ENCODE peak calls at places on chromosomes 2 and 18, in six cellular contexts. X, Q, M, D, G and W are unnamed samples.

GRCh38 chr18:7452331-7452730 is 114.8 kb upstream of the PTPRM start:
- DNase-seq in X (peak; percentile 24), Q (no peak), M (peak; percentile 24), D (peak; percentile 15), G (no peak), W (peak; percentile 56)

GRCh38 chr2:192150166-192150565 is 44.6 kb downstream of the TMEFF2 start:
- DNase-seq in X (no peak), Q (no peak), M (no peak), D (no peak), G (no peak), W (no peak)

GRCh38 chr2:144942516-144943256 is 422.8 kb upstream of the ZEB2 start:
- DNase-seq in X (no peak), Q (no peak), M (no peak), D (no peak), G (no peak), W (no peak)

GRCh38 chr2:218257390-218257981 is 3.3 kb upstream of the GPBAR1 start:
- DNase-seq in X (peak; percentile 41), Q (peak; percentile 83), M (peak; percentile 84), D (no peak), G (no peak), W (peak; percentile 68)

GRCh38 chr18:49612515-49613033 is 50.7 kb downstream of the LIPG start:
- DNase-seq in X (no peak), Q (no peak), M (no peak), D (no peak), G (no peak), W (no peak)

GRCh38 chr18:77970814-77971213 is 721.2 kb downstream of the GALR1 start:
- DNase-seq in X (no peak), Q (no peak), M (no peak), D (no peak), G (no peak), W (no peak)

GRCh38 chr18:57301573-57302230 is 50.7 kb upstream of the ST8SIA3 start:
- DNase-seq in X (no peak), Q (no peak), M (no peak), D (peak; percentile 42), G (no peak), W (no peak)

GRCh38 chr2:86790134-86790827 is 432 bp downstream of the CD8A start:
- DNase-seq in X (no peak), Q (no peak), M (no peak), D (no peak), G (no peak), W (no peak)

GRCh38 chr18:24627644-24628315 is 167.3 kb downstream of the HRH4 start:
- DNase-seq in X (no peak), Q (no peak), M (no peak), D (no peak), G (no peak), W (no peak)

GRCh38 chr2:129010262-129010661 is 691.6 kb upstream of the HS6ST1 start:
- DNase-seq in X (no peak), Q (no peak), M (no peak), D (no peak), G (no peak), W (no peak)

GRCh38 chr2:24833821-24834732 is 40.9 kb downstream of the CENPO start:
- DNase-seq in X (no peak), Q (no peak), M (no peak), D (no peak), G (no peak), W (no peak)

GRCh38 chr2:21037671-21038108 is 6.2 kb downstream of the APOB start:
- DNase-seq in X (no peak), Q (no peak), M (no peak), D (no peak), G (no peak), W (no peak)

GRCh38 chr2:85601771-85602475 is 575 bp downstream of the TMEM150A start:
- DNase-seq in X (no peak), Q (no peak), M (no peak), D (no peak), G (peak; percentile 84), W (peak; percentile 44)

GRCh38 chr2:119486886-119487285 is 37.4 kb downstream of the SCTR start:
- DNase-seq in X (no peak), Q (no peak), M (no peak), D (no peak), G (no peak), W (no peak)

GRCh38 chr2:74405994-74406583 is 15.3 kb downstream of the C2orf81 start:
- DNase-seq in X (no peak), Q (no peak), M (no peak), D (no peak), G (no peak), W (no peak)

GRCh38 chr2:27078267-27079194 is at the start of gene EMILIN1:
- DNase-seq in X (peak; percentile 30), Q (no peak), M (no peak), D (peak; percentile 91), G (peak; percentile 86), W (no peak)

GRCh38 chr2:58906151-58906645 is 665.1 kb upstream of the FANCL start:
- DNase-seq in X (no peak), Q (no peak), M (no peak), D (no peak), G (no peak), W (no peak)

GRCh38 chr18:73214970-73215369 is 347.2 kb upstream of the NETO1 start:
- DNase-seq in X (no peak), Q (no peak), M (no peak), D (no peak), G (no peak), W (no peak)

GRCh38 chr2:199228887-199229819 is 228.6 kb downstream of the SATB2 start:
- DNase-seq in X (no peak), Q (no peak), M (no peak), D (peak; percentile 26), G (no peak), W (no peak)

GRCh38 chr2:191867507-191867847 is 20.6 kb upstream of the CAVIN2 start:
- DNase-seq in X (no peak), Q (no peak), M (no peak), D (no peak), G (no peak), W (no peak)

GRCh38 chr18:47912794-47913594 is 17.5 kb downstream of the SMAD2 start:
- DNase-seq in X (no peak), Q (no peak), M (no peak), D (no peak), G (no peak), W (no peak)

GRCh38 chr2:136920652-136921333 is 155.4 kb downstream of the THSD7B start:
- DNase-seq in X (no peak), Q (no peak), M (no peak), D (peak; percentile 17), G (no peak), W (no peak)